ENCODE peak calls at places on chromosomes 16 and 17, in four cellular contexts. O is CD4-positive, alpha-beta T cell; M is sigmoid colon; W is fibroblast of lung. Q is an unnamed sample.

GRCh38 chr17:8019161-8019560 is 16.7 kb downstream of the GUCY2D start:
- DNase-seq in O (no peak), M (peak), W (no peak), Q (no peak)

GRCh38 chr17:78314683-78315354 is 45.1 kb downstream of the SOCS3 start:
- DNase-seq in O (no peak), M (no peak), W (no peak), Q (no peak)

GRCh38 chr17:19415806-19416775 is 5.1 kb downstream of the RNF112 start:
- DNase-seq in O (no peak), M (no peak), W (no peak), Q (no peak)

GRCh38 chr16:75052481-75053211 is 53.8 kb downstream of the ZNRF1 start:
- DNase-seq in O (no peak), M (no peak), W (no peak), Q (no peak)

GRCh38 chr16:5016967-5017677 is 16.6 kb downstream of the NAGPA start:
- DNase-seq in O (no peak), M (no peak), W (no peak), Q (no peak)

GRCh38 chr16:49838639-49839461 is 17.1 kb downstream of the ZNF423 start:
- DNase-seq in O (no peak), M (no peak), W (no peak), Q (no peak)

GRCh38 chr16:1019234-1019933 is 37.8 kb downstream of the SOX8 start:
- DNase-seq in O (no peak), M (no peak), W (peak), Q (no peak)

GRCh38 chr16:89798126-89798525 is 18.3 kb downstream of the FANCA start:
- DNase-seq in O (no peak), M (no peak), W (no peak), Q (no peak)

GRCh38 chr17:61946359-61946758 is 18.6 kb upstream of the INTS2 start:
- DNase-seq in O (no peak), M (no peak), W (no peak), Q (no peak)

GRCh38 chr17:21466550-21466949 is 90.4 kb downstream of the KCNJ12 start:
- DNase-seq in O (no peak), M (no peak), W (no peak), Q (no peak)

GRCh38 chr16:81838794-81839193 is 59.7 kb downstream of the PLCG2 start:
- DNase-seq in O (no peak), M (no peak), W (peak), Q (no peak)

GRCh38 chr17:47120521-47121095 is 68.5 kb downstream of the CDC27 start:
- DNase-seq in O (no peak), M (no peak), W (peak), Q (no peak)

GRCh38 chr17:81349397-81350319 is 45.6 kb upstream of the BAHCC1 start:
- DNase-seq in O (no peak), M (no peak), W (peak), Q (no peak)

GRCh38 chr17:28972437-28972836 is 21.1 kb upstream of the PHF12 start:
- DNase-seq in O (no peak), M (no peak), W (peak), Q (no peak)

GRCh38 chr16:27430512-27430911 is 28.5 kb downstream of the IL21R start:
- DNase-seq in O (no peak), M (no peak), W (no peak), Q (no peak)

GRCh38 chr16:77183137-77183536 is 7.9 kb upstream of the MON1B start:
- DNase-seq in O (no peak), M (no peak), W (peak), Q (no peak)

GRCh38 chr16:15907863-15908478 is 19.6 kb upstream of the CEP20 start:
- DNase-seq in O (no peak), M (peak), W (peak), Q (no peak)

GRCh38 chr17:37062036-37062435 is 113.3 kb downstream of the AATF start:
- DNase-seq in O (no peak), M (no peak), W (no peak), Q (no peak)

GRCh38 chr17:38605852-38606645 is at the start of gene SRCIN1:
- DNase-seq in O (no peak), M (peak), W (peak), Q (peak)

DNA sequence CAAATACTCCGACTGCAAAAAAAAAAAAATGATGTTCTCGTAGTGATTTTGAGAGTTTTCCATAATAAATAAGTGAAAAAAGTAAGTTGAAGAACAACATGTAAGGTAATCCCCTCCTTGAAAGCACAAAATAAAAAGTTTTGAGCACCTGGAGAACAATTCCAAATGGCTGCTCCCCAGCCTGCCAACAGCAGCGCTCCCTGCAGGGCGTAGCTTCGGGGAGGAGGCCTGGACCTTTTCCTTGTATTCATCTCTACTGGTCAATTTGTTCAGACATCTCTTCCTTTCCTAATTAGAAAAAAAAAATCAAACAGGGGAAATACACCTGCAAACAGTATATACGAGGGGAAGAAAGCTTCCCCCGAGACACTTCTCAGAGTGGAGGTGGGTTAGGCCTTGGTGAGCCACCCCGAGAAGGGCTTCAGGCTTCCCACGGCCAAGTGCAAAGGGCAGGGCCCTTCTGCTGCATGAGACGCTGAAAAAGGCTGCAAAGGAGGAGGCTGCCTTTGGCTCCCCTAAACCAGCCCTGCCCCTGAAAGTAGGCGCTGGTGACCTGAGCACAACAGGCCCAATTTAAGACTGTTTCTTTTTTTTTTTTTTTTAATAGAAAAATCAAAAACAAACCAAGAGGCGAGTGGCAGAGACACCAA is 193.2 kb upstream of the FOXF1 start:
- DNase-seq in O (no peak), M (no peak), W (no peak), Q (no peak)
- TF ChIP-seq CTCF in O (no peak), M (no peak), W (no peak), Q (no peak)

GRCh38 chr16:83403751-83404150 is 404.0 kb upstream of the HSBP1 start:
- DNase-seq in O (no peak), M (no peak), W (peak), Q (no peak)

GRCh38 chr16:83400234-83400633 is 407.5 kb upstream of the HSBP1 start:
- DNase-seq in O (no peak), M (no peak), W (no peak), Q (no peak)

GRCh38 chr16:83404261-83404660 is 403.5 kb upstream of the HSBP1 start:
- DNase-seq in O (no peak), M (no peak), W (peak), Q (no peak)

GRCh38 chr16:83402969-83403368 is 404.8 kb upstream of the HSBP1 start:
- DNase-seq in O (no peak), M (no peak), W (peak), Q (no peak)

GRCh38 chr16:83402160-83402794 is 405.5 kb upstream of the HSBP1 start:
- DNase-seq in O (no peak), M (no peak), W (peak), Q (no peak)
- TF ChIP-seq CTCF in O (no peak), M (no peak), W (no peak), Q (peak)

GRCh38 chr17:750431-751037 is 1.5 kb downstream of the GEMIN4 start:
- DNase-seq in O (no peak), M (no peak), W (no peak), Q (no peak)
- TF ChIP-seq CTCF in O (no peak), M (no peak), W (no peak), Q (no peak)

GRCh38 chr17:76530489-76530814 is 7.1 kb downstream of the CYGB start:
- DNase-seq in O (no peak), M (no peak), W (peak), Q (no peak)

GRCh38 chr17:76528156-76528527 is 9.4 kb downstream of the CYGB start:
- DNase-seq in O (no peak), M (no peak), W (no peak), Q (no peak)

GRCh38 chr17:76529643-76530488 is 7.6 kb downstream of the CYGB start:
- DNase-seq in O (no peak), M (peak), W (peak), Q (no peak)

GRCh38 chr17:76528528-76529223 is 8.8 kb downstream of the CYGB start:
- DNase-seq in O (no peak), M (no peak), W (no peak), Q (no peak)

DNA sequence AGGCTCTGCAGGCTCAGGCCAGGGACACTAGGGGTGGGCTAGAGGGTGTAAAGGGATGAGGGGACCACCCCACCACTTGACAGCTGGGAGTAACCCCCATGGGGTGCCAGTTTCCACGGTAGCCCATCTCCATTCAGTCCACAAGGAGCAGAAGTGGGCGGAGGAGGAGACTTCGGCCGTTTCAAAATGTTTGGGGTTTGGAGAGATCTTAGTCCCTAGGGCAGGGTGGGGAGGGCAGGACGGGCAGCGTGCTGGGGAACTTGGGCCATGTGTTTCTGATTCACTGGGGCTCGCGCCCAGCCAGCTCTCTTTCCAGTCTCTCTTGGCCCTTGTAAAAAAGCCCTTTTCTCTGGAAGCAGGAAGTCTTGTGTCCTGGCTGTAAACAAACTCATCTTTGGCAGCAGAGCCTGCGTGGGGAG is 8.3 kb downstream of the CYGB start:
- DNase-seq in O (no peak), M (peak), W (peak), Q (no peak)
- TF ChIP-seq CTCF in O (no peak), M (no peak), W (no peak), Q (no peak)

DNA sequence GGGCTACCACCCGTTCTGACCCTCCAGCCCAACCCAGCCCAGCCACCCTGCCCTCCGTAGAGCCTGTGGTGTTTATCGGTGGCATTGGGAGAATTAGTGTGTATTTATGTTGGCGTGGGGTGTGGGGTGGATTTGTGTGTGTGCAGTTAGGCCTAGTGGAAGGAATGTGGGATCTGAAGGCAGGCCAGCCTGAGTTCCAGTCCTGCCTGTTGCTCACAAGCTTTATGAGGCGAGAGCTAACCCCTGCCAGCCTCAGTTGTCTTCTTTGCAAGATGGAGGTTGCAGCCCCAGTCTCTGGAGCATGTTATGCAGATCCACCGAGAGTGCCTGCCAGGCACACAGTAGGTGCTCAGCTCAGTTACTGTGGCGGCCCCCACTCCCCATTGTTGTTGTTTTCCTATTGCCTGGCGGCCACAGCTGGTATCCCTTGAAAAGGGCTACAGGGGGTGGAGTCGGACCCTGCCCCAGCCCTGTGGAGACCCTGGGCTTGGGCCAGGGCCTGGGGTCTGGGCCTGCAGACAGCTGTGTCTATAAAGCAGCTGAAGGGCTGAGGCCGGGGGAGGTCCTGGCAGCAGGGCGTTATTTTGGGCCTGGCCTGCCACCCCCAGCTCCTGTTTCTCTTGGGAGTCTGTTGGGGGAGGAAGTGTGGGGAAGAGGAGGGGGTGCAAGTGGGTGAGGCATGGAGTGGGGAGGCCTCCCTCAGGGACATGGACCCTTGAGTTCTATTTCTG is 5.1 kb downstream of the ERBB2 start:
- DNase-seq in O (no peak), M (no peak), W (peak), Q (no peak)
- TF ChIP-seq CTCF in O (no peak), M (no peak), W (peak), Q (peak)

Q was measured in neural crest cell.